ENCODE peak calls at places on chromosomes 6 and 20, in eight cellular contexts. V is hypothalamus, T is amygdala, L is choroid plexus epithelial cell, Z is K562, O is T-helper 17 cell, E is posterior cingulate gyrus, F is progenitor cell of endocrine pancreas. R is an unnamed sample.

GRCh38 chr6:151155095-151155494 is 84.7 kb upstream of the AKAP12 start:
- DNase-seq in V (no peak), T (no peak), L (no peak), Z (no peak), O (no peak), E (no peak), F (no peak), R (no peak)

GRCh38 chr6:122798099-122798641 is 9.1 kb downstream of the SMPDL3A start:
- DNase-seq in V (no peak), T (no peak), L (peak; percentile 81), Z (no peak), O (no peak), E (no peak), F (no peak), R (no peak)

GRCh38 chr6:56359201-56359899 is 112.0 kb upstream of the COL21A1 start:
- DNase-seq in V (peak; percentile 50), T (peak; percentile 83), L (peak; percentile 87), Z (peak; percentile 65), O (no peak), E (peak; percentile 68), F (peak; percentile 51), R (no peak)

GRCh38 chr6:66183982-66184555 is 477.0 kb upstream of the EYS start:
- DNase-seq in V (no peak), T (no peak), L (no peak), Z (no peak), O (no peak), E (no peak), F (no peak), R (no peak)

GRCh38 chr20:23544133-23544532 is 24.2 kb downstream of the CST9L start:
- DNase-seq in V (no peak), T (no peak), L (no peak), Z (no peak), O (no peak), E (no peak), F (no peak), R (no peak)

GRCh38 chr6:38279945-38280588 is 359.7 kb downstream of the BTBD9 start:
- DNase-seq in V (no peak), T (no peak), L (no peak), Z (no peak), O (no peak), E (no peak), F (no peak), R (no peak)

GRCh38 chr6:109025639-109026038 is 69.0 kb downstream of the SESN1 start:
- DNase-seq in V (no peak), T (no peak), L (no peak), Z (no peak), O (no peak), E (no peak), F (no peak), R (no peak)

GRCh38 chr20:15831201-15831600 is 742.0 kb downstream of the KIF16B start:
- DNase-seq in V (no peak), T (no peak), L (no peak), Z (no peak), O (no peak), E (no peak), F (no peak), R (no peak)

GRCh38 chr6:38088010-38088409 is 268.5 kb downstream of the ZFAND3 start:
- DNase-seq in V (no peak), T (no peak), L (no peak), Z (no peak), O (no peak), E (no peak), F (no peak), R (no peak)

R was measured in coronary artery.